ENCODE peak calls at places on chromosomes 12 and 14, in nine cellular contexts. E is MG63, S is left lung, F is activated T-helper 1 cell treated with Interleukin-2 at 50 U/mL for 16 hours, G is GM03348, V is frontal cortex, J is Caki2, D is cerebellum, M is NCI-H2171. P is an unnamed sample.

GRCh38 chr12:12705833-12706520 is 10.0 kb upstream of the GPR19 start:
- DNase-seq in E (no peak), S (no peak), F (peak; percentile 66), G (no peak), V (no peak), J (no peak), D (no peak), M (no peak), P (no peak)

GRCh38 chr14:20714593-20715250 is 26.2 kb downstream of the ANG start:
- DNase-seq in E (peak; percentile 82), S (peak; percentile 86), F (no peak), G (peak; percentile 21), V (no peak), J (peak; percentile 44), D (no peak), M (no peak), P (no peak)

GRCh38 chr14:31307618-31308017 is 100.0 kb upstream of the HECTD1 start:
- DNase-seq in E (no peak), S (no peak), F (no peak), G (no peak), V (no peak), J (no peak), D (no peak), M (no peak), P (no peak)

GRCh38 chr12:44155349-44155748 is 319.5 kb downstream of the TMEM117 start:
- DNase-seq in E (no peak), S (no peak), F (no peak), G (no peak), V (no peak), J (no peak), D (no peak), M (no peak), P (no peak)

GRCh38 chr12:112130461-112130998 is 5.2 kb downstream of the TRAFD1 start:
- DNase-seq in E (no peak), S (no peak), F (no peak), G (no peak), V (no peak), J (no peak), D (no peak), M (no peak), P (no peak)

GRCh38 chr12:15474766-15475165 is 152.5 kb downstream of the PTPRO start:
- DNase-seq in E (peak; percentile 48), S (no peak), F (no peak), G (no peak), V (no peak), J (no peak), D (peak; percentile 1), M (no peak), P (no peak)

GRCh38 chr14:57487771-57488170 is 5.9 kb downstream of the CCDC198 start:
- DNase-seq in E (no peak), S (no peak), F (no peak), G (peak; percentile 24), V (no peak), J (peak; percentile 34), D (peak; percentile 58), M (no peak), P (no peak)

GRCh38 chr12:104615048-104615561 is 158.4 kb downstream of the CHST11 start:
- DNase-seq in E (no peak), S (no peak), F (no peak), G (peak; percentile 55), V (no peak), J (no peak), D (peak; percentile 67), M (no peak), P (no peak)

GRCh38 chr12:113815031-113815430 is 151.1 kb downstream of the RBM19 start:
- DNase-seq in E (no peak), S (no peak), F (no peak), G (no peak), V (no peak), J (no peak), D (no peak), M (no peak), P (no peak)

GRCh38 chr12:442235-442884 is 17.4 kb upstream of the B4GALNT3 start:
- DNase-seq in E (no peak), S (no peak), F (no peak), G (peak; percentile 78), V (peak; percentile 59), J (peak; percentile 19), D (peak; percentile 59), M (peak; percentile 64), P (peak; percentile 63)

GRCh38 chr14:97878727-97879126 is 1081.5 kb downstream of the VRK1 start:
- DNase-seq in E (peak; percentile 65), S (no peak), F (peak; percentile 1), G (no peak), V (no peak), J (no peak), D (no peak), M (no peak), P (no peak)

GRCh38 chr14:59688224-59689170 is 111.9 kb upstream of the CCDC175 start:
- DNase-seq in E (peak; percentile 13), S (peak; percentile 34), F (no peak), G (peak; percentile 56), V (no peak), J (peak; percentile 10), D (peak; percentile 30), M (no peak), P (peak; percentile 28)

GRCh38 chr14:59086241-59086899 is 102.1 kb upstream of the DAAM1 start:
- DNase-seq in E (no peak), S (no peak), F (no peak), G (no peak), V (no peak), J (no peak), D (no peak), M (no peak), P (no peak)